ENCODE peak calls at places on chromosome 2, in ten cellular contexts. B is mesenchymal stem cell; L is MM.1S; J is CD4-positive, alpha-beta T cell; F is ovary; E is CD8-positive, alpha-beta memory T cell; H is transverse colon; R is fibroblast of lung; D is aorta; W is body of pancreas. X is an unnamed sample.
A peak's percentile ranks its signal among the peaks of the same experiment; 100 is the strongest.

GRCh38 chr2:234861841-234862735 is 89.7 kb upstream of the SH3BP4 start:
- DNase-seq in E (no peak), B (peak; percentile 27), H (no peak), R (no peak), J (no peak), W (no peak), F (no peak), D (no peak), L (no peak), X (no peak)

GRCh38 chr2:33069894-33070651 is 123.3 kb downstream of the LTBP1 start:
- DNase-seq in F (peak; percentile 39), J (no peak), D (peak; percentile 85), H (no peak), B (peak; percentile 99), W (peak; percentile 46), L (no peak), E (no peak), R (peak; percentile 99), X (no peak)

GRCh38 chr2:229641676-229642075 is 72.7 kb downstream of the DNER start:
- DNase-seq in D (no peak), H (no peak), J (no peak), R (no peak), W (no peak), L (no peak), E (no peak), F (no peak), B (no peak), X (no peak)

GRCh38 chr2:25151718-25152117 is 16.7 kb downstream of the POMC start:
- DNase-seq in B (no peak), F (no peak), H (no peak), J (no peak), D (peak; percentile 69), R (no peak), W (no peak), L (no peak), E (no peak), X (no peak)

GRCh38 chr2:241391892-241392665 is 36.0 kb downstream of the FARP2 start:
- DNase-seq in E (no peak), R (peak; percentile 45), H (peak; percentile 28), L (peak; percentile 27), D (no peak), B (peak; percentile 36), F (peak; percentile 28), W (peak; percentile 52), J (no peak), X (no peak)

GRCh38 chr2:161424179-161424763 is 8.2 kb downstream of the TBR1 start:
- DNase-seq in L (no peak), J (no peak), E (no peak), R (no peak), D (no peak), F (no peak), B (no peak), H (no peak), W (no peak), X (no peak)

GRCh38 chr2:22215517-22215916 is 1091.7 kb downstream of the TDRD15 start:
- DNase-seq in J (no peak), D (no peak), W (no peak), L (no peak), B (no peak), F (no peak), H (no peak), R (no peak), E (no peak), X (no peak)

GRCh38 chr2:59974051-59974766 is 579.2 kb downstream of the BCL11A start:
- DNase-seq in L (no peak), F (no peak), J (no peak), B (no peak), W (no peak), E (no peak), D (no peak), R (no peak), H (no peak), X (no peak)

GRCh38 chr2:45435316-45435715 is 175.8 kb downstream of the SRBD1 start:
- DNase-seq in W (no peak), L (no peak), D (no peak), B (peak; percentile 63), H (no peak), E (no peak), J (no peak), F (no peak), R (peak; percentile 43), X (no peak)

GRCh38 chr2:216829533-216829932 is 30.3 kb downstream of the TNP1 start:
- DNase-seq in D (peak; percentile 93), R (peak; percentile 41), H (peak; percentile 55), L (no peak), B (peak; percentile 64), J (no peak), W (peak; percentile 73), E (no peak), F (peak; percentile 87), X (no peak)

GRCh38 chr2:85838181-85838580 is 50.6 kb downstream of the ST3GAL5 start:
- DNase-seq in D (no peak), B (no peak), E (no peak), F (no peak), W (no peak), R (no peak), L (no peak), H (no peak), J (no peak), X (no peak)

GRCh38 chr2:68253211-68254068 is 1.1 kb upstream of the PPP3R1 start:
- DNase-seq in R (peak; percentile 53), F (peak; percentile 25), L (peak; percentile 20), H (peak; percentile 13), E (no peak), J (peak; percentile 21), B (peak; percentile 75), W (no peak), D (no peak), X (no peak)

GRCh38 chr2:58414506-58414905 is 173.4 kb upstream of the FANCL start:
- DNase-seq in B (no peak), J (no peak), W (no peak), R (no peak), H (no peak), E (no peak), D (no peak), L (no peak), F (no peak), X (no peak)

GRCh38 chr2:223558970-223559369 is 43.2 kb downstream of the SCG2 start:
- DNase-seq in J (no peak), R (no peak), F (no peak), D (no peak), B (no peak), E (no peak), L (peak; percentile 41), H (no peak), W (no peak), X (no peak)

GRCh38 chr2:95260028-95261023 is 13.9 kb upstream of the PROM2 start:
- DNase-seq in F (no peak), B (no peak), H (no peak), J (no peak), R (peak; percentile 63), E (no peak), L (no peak), W (no peak), D (no peak), X (no peak)

GRCh38 chr2:223460774-223461211 is 141.4 kb downstream of the SCG2 start:
- DNase-seq in B (peak; percentile 82), E (no peak), D (no peak), R (peak; percentile 64), W (no peak), L (no peak), H (no peak), J (no peak), F (no peak), X (no peak)

GRCh38 chr2:220144411-220144810 is 517.0 kb downstream of the SLC4A3 start:
- DNase-seq in D (no peak), R (peak; percentile 64), F (no peak), L (no peak), B (no peak), H (no peak), W (no peak), E (no peak), J (no peak), X (no peak)

GRCh38 chr2:11876436-11876835 is 130.0 kb downstream of the LPIN1 start:
- DNase-seq in D (no peak), H (no peak), J (no peak), B (no peak), R (no peak), L (no peak), W (no peak), E (no peak), F (no peak), X (no peak)

GRCh38 chr2:234502285-234502918 is 5.5 kb upstream of the ARL4C start:
- DNase-seq in R (peak; percentile 86), J (no peak), B (peak; percentile 84), F (no peak), H (no peak), E (no peak), W (no peak), L (no peak), D (no peak), X (no peak)

GRCh38 chr2:27572439-27572838 is 10.4 kb upstream of the ZNF512 start:
- DNase-seq in E (no peak), D (no peak), W (no peak), F (no peak), J (no peak), R (no peak), H (no peak), B (no peak), L (no peak), X (no peak)
- H3K9me3 ChIP-seq in E (no peaks in the 10 kb centered on the region), D (peaks cover 15% of the 10 kb centered on the region), W (no peaks in the 10 kb centered on the region), F (no peaks in the 10 kb centered on the region), J (peaks cover 10% of the 10 kb centered on the region), R (no peaks in the 10 kb centered on the region), H (peaks cover 6% of the 10 kb centered on the region), B (peaks cover 43% of the 10 kb centered on the region), L (no peaks in the 10 kb centered on the region), X (no peaks in the 10 kb centered on the region)

GRCh38 chr2:170345607-170346006 is 167.7 kb downstream of the MYO3B start:
- DNase-seq in L (no peak), F (no peak), B (no peak), D (no peak), H (no peak), R (no peak), E (no peak), J (no peak), W (no peak), X (no peak)
- H3K9me3 ChIP-seq in L (no peaks in the 10 kb centered on the region), F (no peaks in the 10 kb centered on the region), B (no peaks in the 10 kb centered on the region), D (no peaks in the 10 kb centered on the region), H (no peaks in the 10 kb centered on the region), R (no peaks in the 10 kb centered on the region), E (no peaks in the 10 kb centered on the region), J (no peaks in the 10 kb centered on the region), W (no peaks in the 10 kb centered on the region), X (no peaks in the 10 kb centered on the region)

DNA sequence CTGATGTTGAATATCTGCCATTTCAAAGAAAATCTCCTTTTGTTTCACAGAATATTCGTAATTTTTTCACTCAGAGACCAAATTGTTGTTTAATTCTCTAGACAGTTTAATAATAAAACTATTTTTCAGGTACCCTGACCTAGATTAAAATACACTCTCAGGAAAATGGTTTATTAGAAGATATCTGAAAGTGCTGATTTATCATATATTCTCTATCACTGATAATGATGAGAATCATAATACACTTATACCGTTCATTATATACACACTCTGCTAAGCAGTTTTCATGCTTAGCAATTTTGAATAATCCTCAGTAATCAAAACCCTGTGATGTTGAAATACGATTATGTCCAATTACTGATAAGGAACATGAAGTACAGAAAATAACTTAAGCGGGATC is 772.9 kb upstream of the CRIM1 start:
- DNase-seq in H (no peak), W (no peak), J (no peak), R (no peak), D (no peak), L (no peak), B (no peak), E (no peak), F (no peak), X (no peak)
- H3K9me3 ChIP-seq in H (no peaks in the 10 kb centered on the region), W (no peaks in the 10 kb centered on the region), J (no peaks in the 10 kb centered on the region), R (no peaks in the 10 kb centered on the region), D (no peaks in the 10 kb centered on the region), L (no peaks in the 10 kb centered on the region), B (peaks cover 39% of the 10 kb centered on the region), E (no peaks in the 10 kb centered on the region), F (no peaks in the 10 kb centered on the region), X (no peaks in the 10 kb centered on the region)

GRCh38 chr2:212863185-212863588 is 288.2 kb downstream of the IKZF2 start:
- DNase-seq in E (peak; percentile 1), F (no peak), D (no peak), L (peak; percentile 42), B (peak; percentile 26), W (no peak), J (no peak), R (peak; percentile 38), H (peak; percentile 15), X (no peak)
- H3K9me3 ChIP-seq in E (no peaks in the 10 kb centered on the region), F (no peaks in the 10 kb centered on the region), D (peaks cover 1% of the 10 kb centered on the region), L (no peaks in the 10 kb centered on the region), B (peaks cover 50% of the 10 kb centered on the region), W (no peaks in the 10 kb centered on the region), J (peaks cover 17% of the 10 kb centered on the region), R (no peaks in the 10 kb centered on the region), H (peaks cover 26% of the 10 kb centered on the region), X (no peaks in the 10 kb centered on the region)